ENCODE peak calls at places on chromosomes 11 and 22, in ten cellular contexts. One of them, this sample, is unnamed.

GRCh38 chr22:30239421-30240405 is 6.8 kb downstream of the LIF start:
- DNase-seq in right lobe of liver: no peak
- DNase-seq in GM23338: no peak
- DNase-seq in cardiac muscle cell: no peak
- DNase-seq in HCT116: no peak
- DNase-seq in fibroblast of mammary gland: no peak
- DNase-seq in K562: no peak
- DNase-seq in CD8-positive, alpha-beta T cell: no peak
- DNase-seq in fibroblast of the aortic adventitia: no peak
- DNase-seq in brain microvascular endothelial cell: no peak
- DNase-seq in this sample: no peak

GRCh38 chr11:103773537-103773936 is 262.9 kb upstream of the DDI1 start:
- DNase-seq in right lobe of liver: no peak
- DNase-seq in GM23338: no peak
- DNase-seq in cardiac muscle cell: no peak
- DNase-seq in HCT116: no peak
- DNase-seq in fibroblast of mammary gland: no peak
- DNase-seq in K562: no peak
- DNase-seq in CD8-positive, alpha-beta T cell: no peak
- DNase-seq in fibroblast of the aortic adventitia: no peak
- DNase-seq in brain microvascular endothelial cell: no peak
- DNase-seq in this sample: no peak

GRCh38 chr11:134854391-134854991 is 442.4 kb upstream of the B3GAT1 start:
- DNase-seq in right lobe of liver: no peak
- DNase-seq in GM23338: no peak
- DNase-seq in cardiac muscle cell: no peak
- DNase-seq in HCT116: no peak
- DNase-seq in fibroblast of mammary gland: no peak
- DNase-seq in K562: no peak
- DNase-seq in CD8-positive, alpha-beta T cell: no peak
- DNase-seq in fibroblast of the aortic adventitia: no peak
- DNase-seq in brain microvascular endothelial cell: no peak
- DNase-seq in this sample: no peak

GRCh38 chr22:37999236-37999635 is 14.9 kb upstream of the SOX10 start:
- DNase-seq in right lobe of liver: no peak
- DNase-seq in GM23338: no peak
- DNase-seq in cardiac muscle cell: no peak
- DNase-seq in HCT116: peak
- DNase-seq in fibroblast of mammary gland: no peak
- DNase-seq in K562: no peak
- DNase-seq in CD8-positive, alpha-beta T cell: no peak
- DNase-seq in fibroblast of the aortic adventitia: no peak
- DNase-seq in brain microvascular endothelial cell: no peak
- DNase-seq in this sample: no peak

GRCh38 chr11:128716661-128717210 is 22.9 kb downstream of the FLI1 start:
- DNase-seq in right lobe of liver: peak
- DNase-seq in GM23338: peak
- DNase-seq in cardiac muscle cell: peak
- DNase-seq in HCT116: no peak
- DNase-seq in fibroblast of mammary gland: no peak
- DNase-seq in K562: no peak
- DNase-seq in CD8-positive, alpha-beta T cell: peak
- DNase-seq in fibroblast of the aortic adventitia: peak
- DNase-seq in brain microvascular endothelial cell: peak
- DNase-seq in this sample: peak

GRCh38 chr22:42872821-42873220 is 15.7 kb upstream of the ARFGAP3 start:
- DNase-seq in right lobe of liver: no peak
- DNase-seq in GM23338: no peak
- DNase-seq in cardiac muscle cell: peak
- DNase-seq in HCT116: no peak
- DNase-seq in fibroblast of mammary gland: no peak
- DNase-seq in K562: no peak
- DNase-seq in CD8-positive, alpha-beta T cell: no peak
- DNase-seq in fibroblast of the aortic adventitia: no peak
- DNase-seq in brain microvascular endothelial cell: no peak
- DNase-seq in this sample: peak

GRCh38 chr11:62775646-62776045 is 4.5 kb downstream of the TAF6L start:
- DNase-seq in right lobe of liver: no peak
- DNase-seq in GM23338: no peak
- DNase-seq in cardiac muscle cell: no peak
- DNase-seq in HCT116: no peak
- DNase-seq in fibroblast of mammary gland: no peak
- DNase-seq in K562: no peak
- DNase-seq in CD8-positive, alpha-beta T cell: no peak
- DNase-seq in fibroblast of the aortic adventitia: no peak
- DNase-seq in brain microvascular endothelial cell: no peak
- DNase-seq in this sample: no peak

GRCh38 chr11:65496304-65497140 is 2.3 kb upstream of the MALAT1 start:
- DNase-seq in right lobe of liver: no peak
- DNase-seq in GM23338: no peak
- DNase-seq in cardiac muscle cell: peak
- DNase-seq in HCT116: no peak
- DNase-seq in fibroblast of mammary gland: peak
- DNase-seq in K562: no peak
- DNase-seq in CD8-positive, alpha-beta T cell: no peak
- DNase-seq in fibroblast of the aortic adventitia: peak
- DNase-seq in brain microvascular endothelial cell: peak
- DNase-seq in this sample: peak

GRCh38 chr11:104700609-104701008 is 197.7 kb downstream of the CASP12 start:
- DNase-seq in right lobe of liver: no peak
- DNase-seq in GM23338: no peak
- DNase-seq in cardiac muscle cell: peak
- DNase-seq in HCT116: no peak
- DNase-seq in fibroblast of mammary gland: peak
- DNase-seq in K562: no peak
- DNase-seq in CD8-positive, alpha-beta T cell: no peak
- DNase-seq in fibroblast of the aortic adventitia: peak
- DNase-seq in brain microvascular endothelial cell: peak
- DNase-seq in this sample: peak

GRCh38 chr11:59135648-59136461 is 6.8 kb upstream of the FAM111A start:
- DNase-seq in right lobe of liver: peak
- DNase-seq in GM23338: peak
- DNase-seq in cardiac muscle cell: peak
- DNase-seq in HCT116: peak
- DNase-seq in fibroblast of mammary gland: peak
- DNase-seq in K562: peak
- DNase-seq in CD8-positive, alpha-beta T cell: peak
- DNase-seq in fibroblast of the aortic adventitia: peak
- DNase-seq in brain microvascular endothelial cell: peak
- DNase-seq in this sample: peak

GRCh38 chr11:92322225-92322624 is 97.6 kb downstream of the FAT3 start:
- DNase-seq in right lobe of liver: no peak
- DNase-seq in GM23338: no peak
- DNase-seq in cardiac muscle cell: no peak
- DNase-seq in HCT116: no peak
- DNase-seq in fibroblast of mammary gland: peak
- DNase-seq in K562: no peak
- DNase-seq in CD8-positive, alpha-beta T cell: no peak
- DNase-seq in fibroblast of the aortic adventitia: no peak
- DNase-seq in brain microvascular endothelial cell: peak
- DNase-seq in this sample: peak

GRCh38 chr22:22388494-22388893 is 120.0 kb downstream of the ZNF280B start:
- DNase-seq in right lobe of liver: no peak
- DNase-seq in GM23338: no peak
- DNase-seq in cardiac muscle cell: no peak
- DNase-seq in HCT116: no peak
- DNase-seq in fibroblast of mammary gland: no peak
- DNase-seq in K562: no peak
- DNase-seq in CD8-positive, alpha-beta T cell: no peak
- DNase-seq in fibroblast of the aortic adventitia: no peak
- DNase-seq in brain microvascular endothelial cell: no peak
- DNase-seq in this sample: no peak

GRCh38 chr11:5059527-5059926 is at the start of gene OR52E2:
- DNase-seq in right lobe of liver: no peak
- DNase-seq in GM23338: no peak
- DNase-seq in cardiac muscle cell: no peak
- DNase-seq in HCT116: no peak
- DNase-seq in fibroblast of mammary gland: no peak
- DNase-seq in K562: no peak
- DNase-seq in CD8-positive, alpha-beta T cell: no peak
- DNase-seq in fibroblast of the aortic adventitia: no peak
- DNase-seq in brain microvascular endothelial cell: no peak
- DNase-seq in this sample: no peak

GRCh38 chr11:12863605-12864121 is 145.5 kb upstream of the RASSF10 start:
- DNase-seq in right lobe of liver: no peak
- DNase-seq in GM23338: no peak
- DNase-seq in cardiac muscle cell: peak
- DNase-seq in HCT116: no peak
- DNase-seq in fibroblast of mammary gland: no peak
- DNase-seq in K562: no peak
- DNase-seq in CD8-positive, alpha-beta T cell: no peak
- DNase-seq in fibroblast of the aortic adventitia: no peak
- DNase-seq in brain microvascular endothelial cell: no peak
- DNase-seq in this sample: no peak

GRCh38 chr11:82105331-82105992 is 628.2 kb downstream of the FAM181B start:
- DNase-seq in right lobe of liver: no peak
- DNase-seq in GM23338: no peak
- DNase-seq in cardiac muscle cell: no peak
- DNase-seq in HCT116: no peak
- DNase-seq in fibroblast of mammary gland: no peak
- DNase-seq in K562: no peak
- DNase-seq in CD8-positive, alpha-beta T cell: no peak
- DNase-seq in fibroblast of the aortic adventitia: no peak
- DNase-seq in brain microvascular endothelial cell: no peak
- DNase-seq in this sample: no peak

DNA sequence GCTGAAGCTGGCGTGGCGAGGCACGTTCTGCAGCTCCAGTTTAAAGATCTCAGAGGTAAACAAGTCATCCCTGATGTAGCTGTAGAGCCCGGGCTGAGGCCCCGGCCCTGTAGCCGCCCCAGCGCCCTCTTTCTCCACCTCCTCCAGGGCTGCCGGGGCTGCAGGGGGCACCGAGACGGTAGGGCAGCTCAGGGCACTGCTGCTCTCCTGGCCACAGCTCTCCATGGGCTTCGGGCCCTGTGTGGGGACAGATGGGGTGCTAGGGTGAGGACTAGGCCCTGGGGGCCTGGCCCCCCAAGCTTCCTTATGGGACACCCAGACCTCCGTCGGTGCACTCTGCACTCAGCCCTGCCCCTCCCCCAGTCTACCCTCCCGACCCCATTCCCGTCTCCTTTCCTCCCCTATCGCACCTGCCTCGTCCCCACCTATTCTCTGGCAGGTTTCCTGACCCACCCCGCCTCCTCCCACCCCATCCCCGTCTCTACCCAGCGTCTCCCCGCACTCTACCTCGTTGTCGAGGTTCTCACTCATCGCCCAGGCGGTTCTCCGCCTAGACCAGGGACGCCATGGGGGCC is 559 bp downstream of the RANBP1 start:
- DNase-seq in right lobe of liver: no peak
- DNase-seq in GM23338: peak
- DNase-seq in cardiac muscle cell: no peak
- DNase-seq in HCT116: no peak
- DNase-seq in fibroblast of mammary gland: no peak
- DNase-seq in K562: peak
- DNase-seq in CD8-positive, alpha-beta T cell: no peak
- DNase-seq in fibroblast of the aortic adventitia: no peak
- DNase-seq in brain microvascular endothelial cell: no peak
- DNase-seq in this sample: no peak
- H3K4me3 ChIP-seq in right lobe of liver: peak
- H3K4me3 ChIP-seq in GM23338: peak
- H3K4me3 ChIP-seq in cardiac muscle cell: peak
- H3K4me3 ChIP-seq in HCT116: peak
- H3K4me3 ChIP-seq in fibroblast of mammary gland: peak
- H3K4me3 ChIP-seq in K562: peak
- H3K4me3 ChIP-seq in CD8-positive, alpha-beta T cell: peak
- H3K4me3 ChIP-seq in fibroblast of the aortic adventitia: peak
- H3K4me3 ChIP-seq in brain microvascular endothelial cell: peak
- H3K4me3 ChIP-seq in this sample: peak

GRCh38 chr22:28741758-28742561 is at the start of the genes CHEK2 and HSCB:
- DNase-seq in right lobe of liver: peak
- DNase-seq in GM23338: peak
- DNase-seq in cardiac muscle cell: peak
- DNase-seq in HCT116: peak
- DNase-seq in fibroblast of mammary gland: peak
- DNase-seq in K562: peak
- DNase-seq in CD8-positive, alpha-beta T cell: peak
- DNase-seq in fibroblast of the aortic adventitia: peak
- DNase-seq in brain microvascular endothelial cell: peak
- DNase-seq in this sample: peak
- TF ChIP-seq CTCF in right lobe of liver: no peak
- TF ChIP-seq CTCF in GM23338: peak
- TF ChIP-seq CTCF in cardiac muscle cell: peak
- TF ChIP-seq CTCF in HCT116: no peak
- TF ChIP-seq CTCF in fibroblast of mammary gland: peak
- TF ChIP-seq CTCF in K562: peak
- TF ChIP-seq CTCF in CD8-positive, alpha-beta T cell: no peak
- TF ChIP-seq CTCF in fibroblast of the aortic adventitia: peak
- TF ChIP-seq CTCF in brain microvascular endothelial cell: no peak
- TF ChIP-seq CTCF in this sample: no peak

DNA sequence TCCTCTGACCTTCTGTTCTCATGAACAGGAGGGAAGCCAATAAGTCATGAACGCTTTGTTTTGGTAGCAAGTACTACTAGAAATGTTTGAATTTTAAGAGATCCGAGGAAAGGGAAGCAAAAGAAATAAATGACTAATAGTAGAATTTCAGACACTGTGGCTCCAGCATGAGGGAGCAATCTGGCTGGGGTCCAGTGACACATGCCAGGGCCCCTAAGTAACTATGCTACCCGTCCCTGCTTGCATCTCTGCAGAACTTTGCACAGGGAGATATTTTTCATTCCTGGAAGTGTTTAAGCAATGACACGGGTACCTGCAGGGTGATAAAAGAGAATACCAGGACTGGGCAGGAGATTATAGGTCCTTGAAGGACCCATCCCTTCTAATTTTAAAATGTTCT is 7.3 kb upstream of the ADAMTS8 start:
- DNase-seq in right lobe of liver: no peak
- DNase-seq in GM23338: no peak
- DNase-seq in cardiac muscle cell: no peak
- DNase-seq in HCT116: no peak
- DNase-seq in fibroblast of mammary gland: peak
- DNase-seq in K562: no peak
- DNase-seq in CD8-positive, alpha-beta T cell: no peak
- DNase-seq in fibroblast of the aortic adventitia: peak
- DNase-seq in brain microvascular endothelial cell: peak
- DNase-seq in this sample: peak
- H3K4me3 ChIP-seq in right lobe of liver: no peak
- H3K4me3 ChIP-seq in GM23338: no peak
- H3K4me3 ChIP-seq in cardiac muscle cell: no peak
- H3K4me3 ChIP-seq in HCT116: no peak
- H3K4me3 ChIP-seq in fibroblast of mammary gland: no peak
- H3K4me3 ChIP-seq in K562: no peak
- H3K4me3 ChIP-seq in CD8-positive, alpha-beta T cell: no peak
- H3K4me3 ChIP-seq in fibroblast of the aortic adventitia: no peak
- H3K4me3 ChIP-seq in brain microvascular endothelial cell: no peak
- H3K4me3 ChIP-seq in this sample: no peak

DNA sequence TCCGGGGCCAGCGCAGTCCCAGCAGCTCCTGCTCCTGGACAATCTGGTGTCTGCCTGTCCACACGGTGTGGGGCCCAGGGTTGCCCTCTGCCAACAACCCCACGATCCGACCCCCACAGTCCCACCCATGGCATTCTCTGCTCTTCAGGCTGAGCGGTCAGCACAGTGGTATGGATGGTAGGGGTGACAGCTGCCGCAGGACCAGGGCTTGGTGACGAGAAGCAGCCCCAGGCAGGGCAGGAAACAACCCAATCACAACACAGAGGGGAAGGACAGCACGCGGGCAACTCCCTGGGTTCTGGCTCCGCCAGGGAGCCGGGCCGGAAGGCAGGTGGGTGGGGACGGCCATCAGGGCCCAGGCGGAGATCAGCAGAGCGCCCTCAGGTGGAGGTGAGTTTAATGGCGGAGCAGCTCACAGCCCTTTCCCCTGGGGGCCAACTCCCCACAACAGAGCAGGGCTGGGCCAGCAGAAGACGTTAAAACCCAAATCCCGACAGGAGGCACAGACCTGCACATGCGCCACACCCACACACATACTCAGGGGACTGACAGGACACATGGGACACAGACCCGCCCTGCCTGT is 5.3 kb upstream of the CHADL start:
- DNase-seq in right lobe of liver: no peak
- DNase-seq in GM23338: peak
- DNase-seq in cardiac muscle cell: no peak
- DNase-seq in HCT116: no peak
- DNase-seq in fibroblast of mammary gland: no peak
- DNase-seq in K562: no peak
- DNase-seq in CD8-positive, alpha-beta T cell: no peak
- DNase-seq in fibroblast of the aortic adventitia: no peak
- DNase-seq in brain microvascular endothelial cell: no peak
- DNase-seq in this sample: no peak
- TF ChIP-seq CTCF in right lobe of liver: no peak
- TF ChIP-seq CTCF in GM23338: peak
- TF ChIP-seq CTCF in cardiac muscle cell: no peak
- TF ChIP-seq CTCF in HCT116: no peak
- TF ChIP-seq CTCF in fibroblast of mammary gland: no peak
- TF ChIP-seq CTCF in K562: no peak
- TF ChIP-seq CTCF in CD8-positive, alpha-beta T cell: no peak
- TF ChIP-seq CTCF in fibroblast of the aortic adventitia: no peak
- TF ChIP-seq CTCF in brain microvascular endothelial cell: peak
- TF ChIP-seq CTCF in this sample: peak

This sample was measured in astrocyte of the spinal cord.